ENCODE peak calls at places on chromosomes 5 and 9, in four cellular contexts. V is colonic mucosa, D is esophagus muscularis mucosa, M is cardiac muscle cell. L is an unnamed sample.

GRCh38 chr5:119318256-119318914 is 37.4 kb upstream of the TNFAIP8 start:
- DNase-seq in V (no peak), D (no peak), M (no peak), L (no peak)

GRCh38 chr5:44983006-44983405 is 174.3 kb downstream of the MRPS30 start:
- DNase-seq in V (no peak), D (no peak), M (no peak), L (no peak)

GRCh38 chr9:99368341-99369326 is 146.6 kb downstream of the SEC61B start:
- DNase-seq in V (no peak), D (no peak), M (peak; percentile 60), L (no peak)

GRCh38 chr9:115522928-115523327 is 405.0 kb upstream of the TNC start:
- DNase-seq in V (no peak), D (no peak), M (no peak), L (no peak)

GRCh38 chr9:127201071-127201541 is 63.5 kb upstream of the GARNL3 start:
- DNase-seq in V (no peak), D (no peak), M (no peak), L (no peak)

GRCh38 chr5:32499261-32499660 is 54.7 kb upstream of the ZFR start:
- DNase-seq in V (no peak), D (no peak), M (no peak), L (no peak)

GRCh38 chr5:95526871-95527270 is 27.9 kb downstream of the SKIC3 start:
- DNase-seq in V (no peak), D (no peak), M (no peak), L (no peak)

GRCh38 chr9:134618823-134619454 is 22.7 kb upstream of the COL5A1 start:
- DNase-seq in V (no peak), D (no peak), M (no peak), L (no peak)

GRCh38 chr5:14144586-14145355 is 1.6 kb downstream of the TRIO start:
- DNase-seq in V (peak; percentile 80), D (peak; percentile 93), M (peak; percentile 75), L (peak; percentile 53)

GRCh38 chr9:76181020-76181641 is 213.1 kb downstream of the RFK start:
- DNase-seq in V (no peak), D (no peak), M (peak; percentile 66), L (peak; percentile 47)

GRCh38 chr5:138129347-138129746 is 9.9 kb downstream of the NME5 start:
- DNase-seq in V (no peak), D (no peak), M (no peak), L (no peak)

GRCh38 chr5:174067499-174067898 is 22.0 kb downstream of the NSG2 start:
- DNase-seq in V (no peak), D (no peak), M (no peak), L (no peak)

GRCh38 chr5:6043491-6044310 is 334.6 kb downstream of the MED10 start:
- DNase-seq in V (no peak), D (peak; percentile 60), M (no peak), L (no peak)

GRCh38 chr9:75833765-75834164 is 56.7 kb upstream of the PCSK5 start:
- DNase-seq in V (no peak), D (no peak), M (no peak), L (no peak)

GRCh38 chr5:76402880-76403712 is at the start of gene IQGAP2:
- DNase-seq in V (peak; percentile 81), D (no peak), M (peak; percentile 62), L (no peak)

GRCh38 chr5:74538206-74538661 is 102.3 kb downstream of the ENC1 start:
- DNase-seq in V (peak; percentile 21), D (peak; percentile 92), M (peak; percentile 95), L (no peak)

GRCh38 chr9:113398796-113399195 is 2.3 kb downstream of the ALAD start:
- DNase-seq in V (no peak), D (no peak), M (peak; percentile 16), L (no peak)

GRCh38 chr9:109311731-109312130 is 9.1 kb downstream of the EPB41L4B start:
- DNase-seq in V (no peak), D (no peak), M (no peak), L (no peak)

GRCh38 chr9:32741706-32742105 is 41.6 kb upstream of the TMEM215 start:
- DNase-seq in V (no peak), D (peak; percentile 75), M (peak; percentile 31), L (no peak)

GRCh38 chr5:103111458-103111857 is 8.5 kb downstream of the GIN1 start:
- DNase-seq in V (no peak), D (no peak), M (no peak), L (no peak)

GRCh38 chr5:136249678-136250266 is 56.8 kb upstream of the SMIM32 start:
- DNase-seq in V (peak; percentile 47), D (no peak), M (peak; percentile 83), L (peak; percentile 50)

GRCh38 chr5:138601444-138601843 is 26.2 kb upstream of the HSPA9 start:
- DNase-seq in V (no peak), D (no peak), M (peak; percentile 91), L (no peak)

GRCh38 chr9:71756753-71757152 is 11.6 kb downstream of the CEMIP2 start:
- DNase-seq in V (no peak), D (no peak), M (no peak), L (no peak)
- H3K4me3 ChIP-seq in V (no peak overlapping the region), D (no peak overlapping the region), M (no peak overlapping the region), L (no peak overlapping the region)

GRCh38 chr5:141421489-141421855 is 621 bp downstream of the PCDHGA11 start:
- DNase-seq in V (no peak), D (no peak), M (no peak), L (no peak)

GRCh38 chr5:141422742-141423291 is 2.0 kb downstream of the PCDHGA11 start:
- DNase-seq in V (no peak), D (no peak), M (no peak), L (no peak)

GRCh38 chr5:141419074-141419880 is 1.6 kb upstream of the PCDHGA11 start:
- DNase-seq in V (no peak), D (peak; percentile 62), M (no peak), L (no peak)

DNA sequence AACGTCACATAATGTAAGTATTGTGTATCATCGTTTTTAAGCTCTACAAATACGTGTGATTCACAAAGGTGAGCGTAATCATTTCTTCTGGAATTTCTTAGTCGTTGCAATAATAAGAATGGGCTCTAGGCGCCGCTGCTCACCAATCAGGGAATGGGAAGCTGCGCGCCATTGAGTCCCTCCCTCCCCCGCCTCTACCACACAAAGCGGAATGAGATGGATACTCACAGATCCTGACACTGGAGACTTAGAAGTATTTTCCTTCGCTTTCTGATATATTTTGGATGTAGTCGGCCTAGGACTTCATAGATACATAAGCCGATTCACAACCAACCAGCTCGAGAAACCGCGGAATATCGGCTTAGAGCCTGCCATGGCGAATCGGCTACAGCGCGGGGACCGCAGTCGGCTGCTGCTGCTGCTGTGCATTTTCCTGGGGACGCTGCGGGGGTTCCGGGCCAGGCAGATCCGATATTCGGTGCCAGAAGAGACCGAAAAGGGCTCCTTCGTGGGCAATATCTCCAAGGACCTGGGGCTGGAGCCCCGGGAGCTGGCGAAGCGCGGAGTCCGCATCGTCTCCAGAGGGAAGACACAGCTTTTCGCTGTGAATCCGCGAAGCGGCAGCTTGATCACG is at the start of gene PCDHGA11:
- DNase-seq in V (peak; percentile 38), D (peak; percentile 90), M (peak; percentile 73), L (no peak)
- TF ChIP-seq CTCF in V (no peak), D (peak; percentile 24), M (peak; percentile 61), L (peak; percentile 5)

DNA sequence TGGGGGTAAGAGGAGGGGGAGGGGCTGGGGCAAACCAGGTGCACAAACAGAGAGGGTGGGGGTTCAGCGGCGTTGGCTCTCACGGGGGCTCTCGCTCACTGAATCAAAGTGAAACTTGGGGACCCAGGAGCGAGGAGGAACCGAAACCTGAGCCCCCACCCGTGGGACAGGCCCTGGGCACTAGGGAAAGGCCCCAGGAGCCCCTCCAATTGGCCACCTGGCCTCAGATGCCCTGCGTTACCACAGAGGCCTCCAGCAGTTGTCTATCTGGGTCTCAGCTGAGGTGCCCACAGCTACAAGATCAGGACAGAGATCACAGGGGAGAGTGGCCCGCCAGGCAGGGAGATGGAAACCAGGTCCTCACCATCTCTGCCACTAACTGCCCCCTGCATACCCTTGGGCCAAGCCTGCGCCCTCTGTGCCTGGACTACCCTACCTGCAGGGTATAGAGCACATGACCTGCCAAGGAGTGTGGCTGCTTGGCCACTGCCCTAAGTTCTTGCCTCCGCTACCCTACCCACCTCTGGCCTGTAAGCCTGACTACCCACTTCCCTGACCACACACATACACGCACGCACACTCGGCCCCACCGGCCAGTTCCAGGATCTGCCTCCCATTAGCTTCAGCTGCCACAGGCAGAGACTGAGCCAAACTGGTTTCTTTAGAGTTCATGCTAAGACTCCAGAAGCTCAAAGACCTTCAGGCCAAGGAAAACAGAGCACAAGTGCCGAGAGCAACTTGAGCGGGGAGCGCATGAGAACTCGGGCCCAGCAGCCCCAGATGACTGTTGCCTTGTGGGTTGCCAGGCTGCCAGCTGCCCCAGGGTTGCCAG is 39.9 kb downstream of the PAX5 start:
- DNase-seq in V (no peak), D (no peak), M (no peak), L (no peak)
- H3K4me3 ChIP-seq in V (no peak overlapping the region), D (no peak overlapping the region), M (no peak overlapping the region), L (no peak overlapping the region)

GRCh38 chr9:106862115-106862945 is 636 bp upstream of the ZNF462 start:
- DNase-seq in V (peak; percentile 77), D (no peak), M (peak; percentile 59), L (no peak)
- TF ChIP-seq CTCF in V (no peak), D (no peak), M (peak; percentile 47), L (peak; percentile 62)

GRCh38 chr5:140408750-140409241 is 7.2 kb downstream of the ANKHD1 start:
- DNase-seq in V (no peak), D (no peak), M (no peak), L (peak; percentile 54)

GRCh38 chr5:140400730-140401361 is 787 bp upstream of the ANKHD1 start:
- DNase-seq in V (peak; percentile 97), D (peak; percentile 96), M (peak; percentile 98), L (peak; percentile 98)

GRCh38 chr5:140401362-140402257 is at the start of gene ANKHD1:
- DNase-seq in V (peak; percentile 99), D (peak; percentile 100), M (peak; percentile 100), L (peak; percentile 100)

GRCh38 chr5:140402258-140403074 is 833 bp downstream of the ANKHD1 start:
- DNase-seq in V (peak; percentile 45), D (no peak), M (peak; percentile 48), L (no peak)

GRCh38 chr5:140403613-140404012 is 2.0 kb downstream of the ANKHD1 start:
- DNase-seq in V (no peak), D (no peak), M (no peak), L (no peak)
- H3K4me3 ChIP-seq in V (peak overlapping the region; percentile 92), D (peak overlapping the region; percentile 91), M (no peak overlapping the region), L (peak overlapping the region; percentile 98)

GRCh38 chr9:30178586-30178985 is 2205.9 kb upstream of the ACO1 start:
- DNase-seq in V (no peak), D (no peak), M (no peak), L (no peak)
- TF ChIP-seq CTCF in V (no peak), D (no peak), M (no peak), L (no peak)

DNA sequence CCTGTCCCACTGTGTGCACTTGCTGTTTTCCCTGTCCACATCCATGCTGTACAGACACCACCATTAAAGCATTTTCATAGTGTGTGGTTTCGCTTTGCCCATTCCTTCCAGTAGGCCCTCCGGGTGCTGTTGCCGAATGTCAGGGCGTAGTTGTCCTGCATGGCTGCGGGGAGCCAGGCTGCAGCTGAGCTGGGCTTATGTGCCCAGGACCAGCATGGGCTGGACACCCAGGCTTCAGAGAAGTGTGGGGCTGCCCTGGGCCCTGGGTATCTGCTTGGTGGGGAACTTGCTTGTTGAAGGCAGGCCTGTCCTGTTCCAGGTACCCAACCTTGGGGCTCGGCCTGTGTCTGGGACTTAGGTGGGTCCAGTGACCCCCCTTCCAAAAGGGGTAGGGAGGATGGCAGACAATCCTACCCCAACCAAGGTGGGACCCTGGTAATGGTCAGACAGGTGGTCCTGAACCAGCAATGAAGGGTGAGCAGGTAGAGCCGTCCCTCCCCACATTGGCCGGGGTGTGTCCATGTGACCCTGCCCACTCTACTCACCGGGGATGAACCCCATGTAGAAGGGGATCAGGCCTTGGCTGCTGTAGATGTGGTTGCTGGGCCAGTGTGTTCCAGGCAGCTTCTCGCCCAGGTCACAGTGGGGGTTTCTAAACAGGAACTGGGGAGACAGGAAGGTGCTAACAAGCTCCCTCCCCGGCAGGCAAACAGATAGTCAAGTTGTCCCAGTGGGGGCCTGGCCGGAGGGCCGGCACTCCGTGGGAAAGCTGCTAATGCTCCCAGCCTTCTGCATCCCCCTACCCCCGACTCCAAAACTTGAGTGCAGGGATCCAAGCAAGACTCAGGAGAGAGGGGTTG is 2.8 kb downstream of the TUBB4B start:
- DNase-seq in V (no peak), D (no peak), M (no peak), L (no peak)
- H3K4me3 ChIP-seq in V (no peak overlapping the region), D (no peak overlapping the region), M (no peak overlapping the region), L (no peak overlapping the region)

L was measured in LNCaP clone FGC.